ENCODE peak calls at places on chromosomes 11 and 22, in ten cellular contexts. D, J, U, A, Z, O, B, H, Y and V are unnamed samples.

GRCh38 chr22:17552737-17553136 is 10.6 kb upstream of the SLC25A18 start:
- DNase-seq in D (no peak), J (no peak), U (no peak), A (no peak), Z (no peak), O (no peak), B (no peak), H (no peak), Y (no peak), V (no peak)

GRCh38 chr11:44372989-44373388 is 63.0 kb upstream of the ALX4 start:
- DNase-seq in D (no peak), J (no peak), U (no peak), A (no peak), Z (no peak), O (no peak), B (no peak), H (no peak), Y (no peak), V (no peak)

GRCh38 chr22:35258144-35258988 is 1.1 kb downstream of the HMGXB4 start:
- DNase-seq in D (no peak), J (no peak), U (peak; percentile 20), A (peak; percentile 24), Z (peak; percentile 34), O (peak; percentile 11), B (no peak), H (peak; percentile 4), Y (no peak), V (peak; percentile 26)

GRCh38 chr11:66336234-66337102 is at the start of gene RIN1:
- DNase-seq in D (peak; percentile 97), J (peak; percentile 82), U (peak; percentile 98), A (peak; percentile 100), Z (peak; percentile 99), O (peak; percentile 85), B (peak; percentile 60), H (peak; percentile 94), Y (peak; percentile 47), V (peak; percentile 95)

GRCh38 chr11:46210133-46210636 is 67.3 kb upstream of the CREB3L1 start:
- DNase-seq in D (peak; percentile 16), J (no peak), U (peak; percentile 77), A (peak; percentile 87), Z (peak; percentile 96), O (peak; percentile 93), B (no peak), H (peak; percentile 75), Y (no peak), V (peak; percentile 78)

GRCh38 chr22:23014250-23014649 is 56.1 kb upstream of the GNAZ start:
- DNase-seq in D (no peak), J (no peak), U (no peak), A (no peak), Z (no peak), O (no peak), B (no peak), H (no peak), Y (no peak), V (no peak)

GRCh38 chr11:8262552-8263108 is 1.0 kb downstream of the LMO1 start:
- DNase-seq in D (no peak), J (no peak), U (peak; percentile 49), A (peak; percentile 31), Z (no peak), O (no peak), B (peak; percentile 38), H (peak; percentile 44), Y (no peak), V (peak; percentile 45)

GRCh38 chr11:3605279-3605662 is 36.5 kb downstream of the ART5 start:
- DNase-seq in D (no peak), J (no peak), U (no peak), A (no peak), Z (no peak), O (no peak), B (no peak), H (no peak), Y (no peak), V (no peak)

DNA sequence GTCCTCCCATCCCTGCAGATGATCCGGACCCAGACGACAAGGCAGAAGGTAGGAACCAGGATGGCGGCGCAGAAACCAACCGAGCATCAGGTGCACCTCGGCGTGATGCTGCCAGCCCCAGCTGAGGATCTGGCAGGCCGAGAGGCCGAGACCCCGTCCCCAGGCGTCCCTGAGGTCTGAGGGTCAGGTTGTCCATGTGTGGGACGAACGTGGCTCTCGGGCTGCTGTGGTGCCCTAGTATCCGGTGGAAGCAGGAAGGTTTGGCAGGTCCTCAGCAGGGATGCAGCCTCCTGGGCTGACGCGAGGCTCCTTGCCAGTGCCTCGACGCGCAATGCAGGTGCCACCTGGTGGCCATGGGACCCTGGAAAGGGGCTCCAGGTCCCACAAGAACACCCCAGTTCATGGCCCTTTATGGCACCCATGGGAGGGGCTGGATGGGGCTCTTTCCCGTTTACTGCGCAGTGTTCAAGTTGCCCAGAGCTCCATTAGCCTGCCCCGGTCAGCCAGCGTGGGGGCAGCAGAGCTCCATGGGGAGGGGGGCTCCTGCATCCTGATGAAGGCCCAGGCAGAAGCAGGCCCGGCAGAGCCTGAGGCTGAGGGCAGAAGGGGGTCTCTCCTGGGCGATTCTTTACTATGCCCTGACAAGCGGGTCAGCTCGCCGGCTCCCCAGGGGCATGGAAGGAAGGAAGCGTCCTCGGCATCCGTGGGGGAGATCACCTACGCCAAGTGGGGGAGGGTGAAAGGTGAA is 129.9 kb downstream of the CTTN start:
- DNase-seq in D (no peak), J (no peak), U (no peak), A (no peak), Z (no peak), O (no peak), B (no peak), H (no peak), Y (no peak), V (no peak)
- TF ChIP-seq CTCF in D (no peak), J (no peak), U (no peak), A (no peak), Z (no peak), O (no peak), B (no peak), H (no peak), Y (no peak), V (no peak)

DNA sequence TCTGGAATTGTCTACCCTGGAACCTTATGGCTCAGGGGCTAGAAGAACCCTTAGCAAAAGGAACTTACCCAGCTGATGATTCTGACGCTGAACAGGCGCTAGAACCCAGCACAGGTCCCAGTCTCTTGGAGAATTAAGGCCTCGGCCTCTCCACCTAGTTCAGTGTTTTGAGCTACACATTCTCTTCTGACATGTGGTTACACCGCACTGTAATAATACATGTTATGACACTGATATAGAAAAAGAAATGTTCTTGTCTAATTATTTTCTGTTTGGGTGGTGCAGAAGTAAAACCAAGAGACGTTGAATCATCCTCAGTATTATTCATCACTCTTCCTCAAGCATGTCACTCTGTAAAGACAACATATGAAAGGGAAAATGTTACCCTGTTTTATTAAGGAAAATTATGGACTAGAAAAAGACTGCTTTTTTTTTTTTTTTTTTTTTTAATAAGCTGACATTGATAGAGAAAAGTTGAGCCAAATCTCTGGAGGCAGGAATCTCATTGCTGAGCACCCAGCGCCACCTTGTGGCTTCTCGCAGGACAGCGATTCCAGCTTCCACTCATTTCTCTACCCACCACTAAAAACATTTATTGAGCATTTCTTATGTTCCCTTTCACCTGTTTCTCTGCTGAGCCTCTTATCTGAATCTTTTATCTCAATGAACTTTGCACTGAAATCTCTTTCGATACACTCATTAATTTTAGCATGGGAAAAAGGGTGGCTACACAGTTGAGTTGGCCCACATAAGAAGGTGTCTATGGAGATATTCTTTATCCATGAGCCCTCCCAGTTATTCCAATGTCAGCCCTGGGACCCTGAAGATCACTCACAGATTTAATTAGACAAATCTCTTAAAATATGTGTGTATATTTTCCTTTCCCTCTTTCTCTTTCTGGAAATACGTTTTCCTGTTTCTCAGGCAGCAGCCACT is 12.6 kb upstream of the APLNR start:
- DNase-seq in D (peak; percentile 20), J (peak; percentile 27), U (peak; percentile 72), A (peak; percentile 62), Z (peak; percentile 63), O (peak; percentile 7), B (peak; percentile 68), H (peak; percentile 53), Y (peak; percentile 44), V (peak; percentile 74)
- H3K4me3 ChIP-seq in D (no peak overlapping the region), J (no peak overlapping the region), U (no peak overlapping the region), A (no peak overlapping the region), Z (no peak overlapping the region), O (no peak overlapping the region), B (no peak overlapping the region), H (peak overlapping the region; percentile 15), Y (no peak overlapping the region), V (peak overlapping the region; percentile 6)

DNA sequence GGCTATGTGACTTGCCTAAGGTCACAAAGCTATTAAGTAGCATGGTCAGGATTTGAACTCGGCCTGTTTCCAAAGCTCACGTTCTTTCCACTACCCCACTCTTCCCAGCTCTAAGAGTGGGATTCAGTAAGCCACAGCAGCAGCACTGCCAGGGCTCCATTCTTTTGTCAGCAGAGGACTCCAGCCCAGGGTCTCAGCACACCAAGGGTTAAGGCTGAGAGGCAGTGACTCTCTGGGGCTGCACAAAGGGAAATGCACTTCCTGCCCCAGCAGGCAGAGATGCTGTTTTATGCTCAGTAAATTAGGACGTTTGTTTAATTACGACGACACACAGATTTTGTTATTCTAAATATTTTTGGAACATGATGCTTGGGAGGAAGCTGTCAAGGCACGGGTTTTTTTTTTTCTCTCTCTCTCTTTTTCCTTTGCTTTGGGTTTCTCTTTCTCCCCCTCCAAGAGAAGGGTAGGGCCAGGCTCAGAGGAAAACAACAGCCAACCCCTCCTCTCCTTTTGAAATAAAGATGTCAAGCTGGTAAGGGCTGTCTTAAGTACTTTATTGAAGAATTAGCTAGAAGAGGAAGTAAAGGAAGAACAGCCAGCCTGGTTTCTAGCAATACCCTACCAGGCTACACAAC is 2.9 kb downstream of the MYH9 start:
- DNase-seq in D (no peak), J (no peak), U (peak; percentile 60), A (no peak), Z (peak; percentile 51), O (no peak), B (no peak), H (no peak), Y (peak; percentile 69), V (peak; percentile 55)
- TF ChIP-seq CTCF in D (no peak), J (no peak), U (no peak), A (no peak), Z (no peak), O (no peak), B (no peak), H (no peak), Y (no peak), V (peak; percentile 1)

GRCh38 chr22:31230155-31230870 is 18.2 kb downstream of the LIMK2 start:
- DNase-seq in D (no peak), J (no peak), U (peak; percentile 24), A (peak; percentile 36), Z (peak; percentile 78), O (peak; percentile 63), B (no peak), H (peak; percentile 51), Y (no peak), V (peak; percentile 54)
- H3K4me3 ChIP-seq in D (no peak overlapping the region), J (no peak overlapping the region), U (no peak overlapping the region), A (no peak overlapping the region), Z (no peak overlapping the region), O (peak overlapping the region; percentile 17), B (no peak overlapping the region), H (no peak overlapping the region), Y (no peak overlapping the region), V (no peak overlapping the region)